ENCODE peak calls at places on chromosomes 11 and 22, in five cellular contexts. One of them, this sample, is unnamed.

GRCh38 chr11:2298795-2299747 is 2.6 kb downstream of the C11orf21 start:
- DNase-seq in endothelial cell: peak
- DNase-seq in GM10248: no peak
- DNase-seq in ovary: no peak
- DNase-seq in AG10803: no peak
- DNase-seq in this sample: peak

GRCh38 chr11:119339581-119340334 is 925 bp downstream of the C1QTNF5 start:
- DNase-seq in ovary: peak
- DNase-seq in GM10248: peak
- DNase-seq in AG10803: peak
- DNase-seq in endothelial cell: peak
- DNase-seq in this sample: no peak

GRCh38 chr11:123122341-123122740 is 60.4 kb upstream of the HSPA8 start:
- DNase-seq in endothelial cell: no peak
- DNase-seq in ovary: no peak
- DNase-seq in GM10248: no peak
- DNase-seq in AG10803: peak
- DNase-seq in this sample: peak

GRCh38 chr11:96393753-96394348 is 4.0 kb downstream of the JRKL start:
- DNase-seq in GM10248: peak
- DNase-seq in AG10803: peak
- DNase-seq in endothelial cell: no peak
- DNase-seq in ovary: no peak
- DNase-seq in this sample: no peak

GRCh38 chr22:23054531-23055257 is 15.6 kb upstream of the GNAZ start:
- DNase-seq in GM10248: peak
- DNase-seq in ovary: no peak
- DNase-seq in endothelial cell: no peak
- DNase-seq in AG10803: no peak
- DNase-seq in this sample: peak

GRCh38 chr11:62556872-62557631 is 10.4 kb upstream of the AHNAK start:
- DNase-seq in endothelial cell: no peak
- DNase-seq in ovary: no peak
- DNase-seq in AG10803: no peak
- DNase-seq in GM10248: peak
- DNase-seq in this sample: no peak

GRCh38 chr11:102598272-102598671 is 26.9 kb downstream of the MMP20 start:
- DNase-seq in endothelial cell: no peak
- DNase-seq in ovary: no peak
- DNase-seq in GM10248: no peak
- DNase-seq in AG10803: no peak
- DNase-seq in this sample: no peak

GRCh38 chr22:25067851-25068421 is 115.4 kb downstream of the KIAA1671 start:
- DNase-seq in endothelial cell: no peak
- DNase-seq in AG10803: no peak
- DNase-seq in ovary: no peak
- DNase-seq in GM10248: no peak
- DNase-seq in this sample: peak

GRCh38 chr11:11620966-11621880 is 582 bp downstream of the GALNT18 start:
- DNase-seq in AG10803: peak
- DNase-seq in GM10248: peak
- DNase-seq in ovary: peak
- DNase-seq in endothelial cell: no peak
- DNase-seq in this sample: peak

GRCh38 chr22:41152902-41153301 is 52.2 kb upstream of the L3MBTL2 start:
- DNase-seq in ovary: no peak
- DNase-seq in endothelial cell: no peak
- DNase-seq in GM10248: no peak
- DNase-seq in AG10803: no peak
- DNase-seq in this sample: no peak

GRCh38 chr11:67437082-67437821 is at the start of gene PTPRCAP:
- DNase-seq in endothelial cell: no peak
- DNase-seq in GM10248: peak
- DNase-seq in AG10803: no peak
- DNase-seq in ovary: peak
- DNase-seq in this sample: no peak

GRCh38 chr11:77557553-77557952 is 32.2 kb upstream of the AQP11 start:
- DNase-seq in AG10803: no peak
- DNase-seq in endothelial cell: peak
- DNase-seq in ovary: no peak
- DNase-seq in GM10248: no peak
- DNase-seq in this sample: no peak

DNA sequence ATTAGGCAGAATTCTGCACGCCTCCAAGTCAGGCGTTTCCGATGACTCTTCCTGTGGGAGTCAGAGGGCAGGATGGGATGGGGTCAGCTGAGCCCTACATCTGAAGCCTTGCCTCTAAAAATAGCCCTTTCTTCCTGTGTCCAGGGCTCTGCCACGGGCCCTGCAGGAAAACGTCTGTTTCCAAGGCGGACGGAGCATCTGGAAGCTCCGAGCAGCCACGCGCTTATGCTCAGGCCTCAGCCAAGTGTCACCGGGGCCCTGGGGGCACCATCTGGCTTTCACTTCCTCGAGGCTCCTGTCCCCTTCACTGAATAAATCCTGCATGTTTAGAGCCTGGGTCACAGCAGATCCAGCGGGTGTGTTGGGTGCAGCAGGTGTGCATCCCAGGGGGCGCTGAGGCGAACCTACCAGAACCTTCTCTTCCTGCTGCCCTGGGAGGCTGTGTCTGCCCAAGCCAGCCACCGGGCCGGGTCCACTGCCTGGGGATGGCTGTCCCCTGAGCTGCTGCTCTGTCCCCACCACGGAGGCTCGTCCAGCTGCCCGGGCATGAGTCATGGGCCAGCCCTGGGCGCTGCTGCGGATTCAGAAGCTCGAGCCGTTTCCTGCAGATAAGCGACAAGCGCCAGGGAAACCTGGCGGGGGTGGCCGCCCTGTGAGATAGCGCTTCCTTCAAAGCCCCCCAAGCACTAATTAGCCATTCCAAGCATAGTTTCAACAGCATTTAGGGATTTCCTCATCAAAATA is 32.0 kb upstream of the LINC01488 start:
- DNase-seq in AG10803: peak
- DNase-seq in endothelial cell: peak
- DNase-seq in ovary: peak
- DNase-seq in GM10248: no peak
- DNase-seq in this sample: peak
- TF ChIP-seq CTCF in AG10803: peak
- TF ChIP-seq CTCF in endothelial cell: no peak
- TF ChIP-seq CTCF in ovary: no peak
- TF ChIP-seq CTCF in GM10248: no peak
- TF ChIP-seq CTCF in this sample: no peak

GRCh38 chr11:80107415-80107814 is 666.6 kb upstream of the TENM4 start:
- DNase-seq in ovary: no peak
- DNase-seq in endothelial cell: no peak
- DNase-seq in AG10803: no peak
- DNase-seq in GM10248: no peak
- DNase-seq in this sample: no peak

GRCh38 chr11:80104196-80104595 is 663.4 kb upstream of the TENM4 start:
- DNase-seq in GM10248: no peak
- DNase-seq in ovary: no peak
- DNase-seq in AG10803: peak
- DNase-seq in endothelial cell: no peak
- DNase-seq in this sample: no peak

GRCh38 chr11:80109031-80109430 is 668.2 kb upstream of the TENM4 start:
- DNase-seq in ovary: no peak
- DNase-seq in GM10248: no peak
- DNase-seq in endothelial cell: no peak
- DNase-seq in AG10803: no peak
- DNase-seq in this sample: no peak

GRCh38 chr11:80109652-80110051 is 668.8 kb upstream of the TENM4 start:
- DNase-seq in AG10803: no peak
- DNase-seq in endothelial cell: no peak
- DNase-seq in GM10248: no peak
- DNase-seq in ovary: no peak
- DNase-seq in this sample: no peak
- TF ChIP-seq CTCF in AG10803: no peak
- TF ChIP-seq CTCF in endothelial cell: no peak
- TF ChIP-seq CTCF in GM10248: no peak
- TF ChIP-seq CTCF in ovary: no peak
- TF ChIP-seq CTCF in this sample: no peak

DNA sequence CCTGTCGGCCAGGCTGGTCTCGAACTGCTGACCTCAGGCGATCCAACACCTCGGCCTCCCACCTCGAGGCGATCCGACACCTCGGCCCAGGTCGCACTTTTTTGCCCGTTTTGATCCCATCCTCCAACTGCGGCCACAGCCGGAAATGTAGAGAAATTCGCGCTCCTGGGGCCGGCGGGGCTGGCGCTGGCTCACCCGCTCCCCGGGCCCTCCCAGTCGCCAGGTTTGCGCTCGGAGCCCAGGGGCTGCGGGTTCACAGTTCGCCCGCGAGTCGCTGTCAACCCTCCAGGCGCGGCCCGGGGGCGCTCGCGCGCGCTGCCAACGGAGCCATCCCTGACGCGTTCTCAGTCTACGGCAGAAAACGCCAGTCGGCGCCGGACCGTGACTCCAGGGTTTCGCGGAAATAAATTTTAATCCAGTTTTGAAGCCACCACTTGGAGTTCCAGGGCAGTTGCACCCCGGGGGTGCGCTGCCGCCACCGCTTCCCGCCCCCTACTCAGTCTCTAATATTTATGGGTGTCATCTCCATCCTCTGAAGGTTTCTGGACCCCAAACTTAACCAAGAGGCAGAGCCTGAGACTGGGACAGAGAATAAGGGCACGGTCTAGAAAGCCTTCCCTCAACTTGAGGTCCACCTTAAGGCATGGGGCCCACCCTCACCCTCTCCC is 1.5 kb upstream of the KLHDC7B start:
- DNase-seq in endothelial cell: peak
- DNase-seq in AG10803: peak
- DNase-seq in ovary: no peak
- DNase-seq in GM10248: peak
- DNase-seq in this sample: peak
- TF ChIP-seq CTCF in endothelial cell: peak
- TF ChIP-seq CTCF in AG10803: peak
- TF ChIP-seq CTCF in ovary: no peak
- TF ChIP-seq CTCF in GM10248: peak
- TF ChIP-seq CTCF in this sample: no peak

GRCh38 chr11:112693781-112694180 is 267.4 kb upstream of the NCAM1 start:
- DNase-seq in ovary: no peak
- DNase-seq in AG10803: no peak
- DNase-seq in endothelial cell: no peak
- DNase-seq in GM10248: no peak
- DNase-seq in this sample: no peak

GRCh38 chr11:112697371-112697770 is 263.8 kb upstream of the NCAM1 start:
- DNase-seq in ovary: no peak
- DNase-seq in GM10248: no peak
- DNase-seq in AG10803: no peak
- DNase-seq in endothelial cell: no peak
- DNase-seq in this sample: no peak

GRCh38 chr11:112694244-112694643 is 267.0 kb upstream of the NCAM1 start:
- DNase-seq in endothelial cell: no peak
- DNase-seq in GM10248: no peak
- DNase-seq in AG10803: no peak
- DNase-seq in ovary: no peak
- DNase-seq in this sample: no peak

GRCh38 chr11:112697779-112698178 is 263.4 kb upstream of the NCAM1 start:
- DNase-seq in GM10248: no peak
- DNase-seq in endothelial cell: no peak
- DNase-seq in ovary: no peak
- DNase-seq in AG10803: no peak
- DNase-seq in this sample: no peak

GRCh38 chr11:112694813-112695212 is 266.4 kb upstream of the NCAM1 start:
- DNase-seq in ovary: no peak
- DNase-seq in AG10803: no peak
- DNase-seq in endothelial cell: no peak
- DNase-seq in GM10248: no peak
- DNase-seq in this sample: no peak
- TF ChIP-seq CTCF in ovary: no peak
- TF ChIP-seq CTCF in AG10803: no peak
- TF ChIP-seq CTCF in endothelial cell: no peak
- TF ChIP-seq CTCF in GM10248: no peak
- TF ChIP-seq CTCF in this sample: no peak